ENCODE peak calls at places on chromosomes 13 and 19, in four cellular contexts. F, Q, V and I are unnamed samples.

GRCh38 chr13:21071015-21071414 is 9.6 kb upstream of the LATS2 start:
- DNase-seq in F (no peak), Q (no peak), V (no peak), I (no peak)

GRCh38 chr13:50587122-50587521 is 256.4 kb downstream of the DLEU7 start:
- DNase-seq in F (no peak), Q (no peak), V (no peak), I (no peak)

GRCh38 chr19:50882188-50882587 is 8.9 kb downstream of the KLK2 start:
- DNase-seq in F (no peak), Q (peak), V (no peak), I (no peak)

GRCh38 chr13:102550507-102550906 is 46.3 kb upstream of the TPP2 start:
- DNase-seq in F (no peak), Q (no peak), V (no peak), I (no peak)

GRCh38 chr13:94114166-94114565 is 365.3 kb downstream of the DCT start:
- DNase-seq in F (no peak), Q (no peak), V (no peak), I (no peak)

GRCh38 chr19:23817519-23817918 is 58.8 kb upstream of the ZNF681 start:
- DNase-seq in F (peak), Q (peak), V (no peak), I (peak)

GRCh38 chr13:31814523-31814922 is 75.2 kb downstream of the RXFP2 start:
- DNase-seq in F (no peak), Q (no peak), V (no peak), I (no peak)

GRCh38 chr19:1261863-1262686 is 7.1 kb upstream of the CIRBP start:
- DNase-seq in F (no peak), Q (no peak), V (no peak), I (peak)

GRCh38 chr19:1668339-1669123 is 16.1 kb upstream of the TCF3 start:
- DNase-seq in F (no peak), Q (no peak), V (no peak), I (no peak)

GRCh38 chr13:76672422-76672821 is 213.8 kb downstream of the KCTD12 start:
- DNase-seq in F (no peak), Q (no peak), V (no peak), I (no peak)

GRCh38 chr19:41945135-41945766 is 13.9 kb downstream of the RABAC1 start:
- DNase-seq in F (no peak), Q (no peak), V (peak), I (no peak)

GRCh38 chr13:28199089-28199488 is 60.7 kb downstream of the PAN3 start:
- DNase-seq in F (no peak), Q (no peak), V (no peak), I (no peak)

GRCh38 chr13:36154567-36155231 is 23.5 kb upstream of the DCLK1 start:
- DNase-seq in F (peak), Q (no peak), V (no peak), I (no peak)

GRCh38 chr19:31591258-31591657 is 242.0 kb upstream of the TSHZ3 start:
- DNase-seq in F (no peak), Q (no peak), V (no peak), I (no peak)

GRCh38 chr13:50320297-50320862 is 305.1 kb downstream of the KCNRG start:
- DNase-seq in F (no peak), Q (no peak), V (no peak), I (peak)

GRCh38 chr19:5691205-5691929 is 1.3 kb downstream of the RPL36 start:
- DNase-seq in F (peak), Q (peak), V (no peak), I (no peak)

GRCh38 chr13:34153428-34154180 is 335.7 kb downstream of the RFC3 start:
- DNase-seq in F (no peak), Q (no peak), V (no peak), I (no peak)

GRCh38 chr19:48400018-48400742 is 6.7 kb downstream of the GRIN2D start:
- DNase-seq in F (peak), Q (peak), V (no peak), I (peak)

GRCh38 chr19:19538767-19539166 is 702 bp downstream of the CILP2 start:
- DNase-seq in F (no peak), Q (no peak), V (no peak), I (no peak)

GRCh38 chr13:98198683-98199082 is 21.6 kb upstream of the RNF113B start:
- DNase-seq in F (no peak), Q (no peak), V (no peak), I (no peak)

GRCh38 chr19:29526730-29527499 is 1.1 kb downstream of the VSTM2B start:
- DNase-seq in F (peak), Q (peak), V (no peak), I (no peak)

GRCh38 chr19:56261145-56261544 is 11.4 kb upstream of the EDDM13 start:
- DNase-seq in F (peak), Q (no peak), V (no peak), I (no peak)

GRCh38 chr19:6752257-6753177 is 13.0 kb downstream of the TRIP10 start:
- DNase-seq in F (no peak), Q (no peak), V (no peak), I (peak)

GRCh38 chr19:55146648-55147218 is 2.3 kb downstream of the TNNT1 start:
- DNase-seq in F (peak), Q (peak), V (no peak), I (peak)

GRCh38 chr19:42140125-42140754 is 8.0 kb upstream of the POU2F2 start:
- DNase-seq in F (no peak), Q (peak), V (no peak), I (peak)

GRCh38 chr19:5119297-5119998 is 150.5 kb downstream of the KDM4B start:
- DNase-seq in F (no peak), Q (no peak), V (no peak), I (no peak)

GRCh38 chr19:16085115-16085514 is 8.8 kb downstream of the TPM4 start:
- DNase-seq in F (no peak), Q (no peak), V (no peak), I (no peak)

GRCh38 chr19:39409207-39409885 is 2.7 kb downstream of the ZFP36 start:
- DNase-seq in F (peak), Q (peak), V (no peak), I (peak)
- H2AFZ ChIP-seq in F (no peak), Q (peak), V (peak), I (no peak)

DNA sequence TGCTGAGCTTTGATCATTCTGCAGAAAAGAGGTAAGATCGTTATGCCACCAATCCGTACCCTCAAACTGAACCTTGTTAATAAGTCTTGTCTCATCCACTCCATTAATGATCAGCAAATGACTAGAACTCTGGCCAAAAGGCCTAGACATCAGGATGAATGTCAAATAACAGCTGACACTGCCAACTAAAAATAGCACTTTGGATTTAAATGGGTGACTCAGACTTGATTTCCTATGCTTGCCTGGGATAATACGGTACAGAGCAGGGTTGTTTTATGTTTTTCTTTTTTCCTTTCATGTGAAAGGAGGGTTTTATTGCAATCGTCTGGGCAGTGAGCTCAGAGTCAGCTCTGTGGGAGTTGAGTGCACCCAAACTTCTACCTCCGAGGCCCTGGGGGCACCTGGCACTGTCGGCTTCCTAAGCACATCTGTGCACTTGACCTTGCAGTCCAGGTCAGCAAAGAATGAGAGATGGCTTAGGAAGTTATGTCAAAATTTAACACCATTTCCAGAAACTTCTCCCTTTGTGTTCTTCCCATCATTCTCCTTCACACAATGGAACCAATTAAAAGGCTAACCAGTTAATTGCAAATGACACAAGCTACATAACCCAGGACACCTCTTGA is 134.1 kb downstream of the LACC1 start:
- DNase-seq in F (no peak), Q (no peak), V (no peak), I (no peak)
- TF ChIP-seq FOXM1 in F (no peak), Q (no peak), V (no peak), I (no peak)

DNA sequence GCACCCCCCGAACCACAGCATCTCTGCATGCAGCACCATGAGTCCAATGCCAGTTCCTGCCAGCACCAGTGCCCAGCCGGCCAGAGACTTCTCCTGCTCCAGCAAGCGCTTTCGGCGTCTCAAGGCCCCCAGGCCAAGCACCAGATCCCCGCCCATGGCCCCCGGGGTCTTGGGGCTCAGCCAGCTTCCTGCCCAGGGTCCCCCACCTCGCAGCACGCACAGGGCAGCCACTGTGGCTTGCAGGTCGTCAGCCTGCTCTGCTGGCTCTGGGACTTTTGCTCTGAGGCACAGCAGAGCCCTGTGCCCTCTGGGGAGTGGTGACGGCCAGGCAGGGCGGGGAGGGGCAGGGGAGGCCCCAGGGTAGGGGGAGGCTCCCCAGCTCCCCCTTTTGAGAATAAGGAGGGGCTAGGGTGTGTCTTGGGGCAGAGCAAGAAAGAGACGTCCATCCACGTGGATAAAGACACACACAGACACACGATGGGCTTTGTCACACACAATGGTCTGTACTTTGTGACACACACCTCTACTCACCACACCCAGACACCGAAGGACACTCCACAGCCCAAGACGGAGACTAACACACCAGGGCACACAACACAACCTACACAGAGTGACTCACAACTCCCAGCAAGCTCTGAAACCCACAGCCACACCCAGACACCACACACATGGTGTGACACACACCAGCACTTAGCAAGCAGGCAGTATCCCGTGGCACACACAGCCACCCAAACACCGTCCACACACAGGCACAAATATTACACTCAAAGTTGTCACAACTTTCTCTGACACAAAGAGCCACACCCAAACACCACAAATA is at the start of gene KCNN4:
- DNase-seq in F (no peak), Q (peak), V (no peak), I (no peak)
- H2AFZ ChIP-seq in F (peak), Q (peak), V (peak), I (no peak)

DNA sequence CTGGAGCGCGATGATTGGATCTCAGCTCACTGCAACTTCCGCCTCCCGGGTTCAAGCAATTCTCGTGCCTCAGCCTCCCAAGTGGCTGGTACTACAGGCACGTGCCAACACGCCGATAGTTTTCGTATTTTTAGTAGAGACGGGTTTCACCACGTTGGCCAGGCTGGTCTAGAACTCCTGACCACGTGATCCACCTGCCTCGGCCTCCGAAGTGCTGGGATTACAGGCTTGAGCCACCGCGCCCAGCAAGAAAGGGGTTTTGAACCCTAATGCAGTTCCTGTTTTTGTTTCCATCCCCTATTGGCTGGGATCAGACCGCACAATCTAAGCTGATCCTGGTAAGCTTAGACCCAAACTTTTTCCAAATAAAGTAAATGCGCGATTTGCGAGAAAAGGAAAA is 898 bp downstream of the ZNF626 start:
- DNase-seq in F (peak), Q (peak), V (no peak), I (no peak)
- TF ChIP-seq FOXM1 in F (no peak), Q (no peak), V (no peak), I (no peak)

GRCh38 chr19:11849264-11849615 is 714 bp downstream of the ZNF439 start:
- DNase-seq in F (no peak), Q (no peak), V (no peak), I (no peak)
- H2AFZ ChIP-seq in F (peak), Q (no peak), V (no peak), I (no peak)

GRCh38 chr13:90928109-90928508 is 419.4 kb upstream of the MIR17HG start:
- DNase-seq in F (no peak), Q (no peak), V (no peak), I (no peak)
- TF ChIP-seq FOXM1 in F (no peak), Q (no peak), V (no peak), I (no peak)

GRCh38 chr19:8576273-8576993 is 809 bp downstream of the MYO1F start:
- DNase-seq in F (no peak), Q (no peak), V (no peak), I (no peak)
- H2AFZ ChIP-seq in F (no peak), Q (no peak), V (peak), I (no peak)

GRCh38 chr19:33436360-33437345 is 63.1 kb downstream of the CEBPG start:
- DNase-seq in F (peak), Q (no peak), V (no peak), I (no peak)
- TF ChIP-seq FOXM1 in F (no peak), Q (no peak), V (no peak), I (no peak)

GRCh38 chr13:67267136-67267535 is 37.0 kb upstream of the PCDH9 start:
- DNase-seq in F (no peak), Q (no peak), V (no peak), I (no peak)
- H2AFZ ChIP-seq in F (no peak), Q (no peak), V (no peak), I (no peak)